ENCODE peak calls at places on chromosomes 1 and 21, in four cellular contexts. J is neural crest cell, A is uterus, B is heart right ventricle. F is an unnamed sample.

GRCh38 chr1:151968791-151969399 is 24.8 kb downstream of the S100A10 start:
- DNase-seq in B (no peak), J (no peak), A (no peak), F (no peak)

GRCh38 chr1:43348809-43349593 is 9.8 kb upstream of the CDC20 start:
- DNase-seq in J (peak), B (peak), A (peak), F (peak)

GRCh38 chr1:30099587-30099986 is 623.8 kb downstream of the MATN1 start:
- DNase-seq in J (no peak), B (no peak), A (no peak), F (no peak)

GRCh38 chr21:43824250-43824882 is 35.0 kb downstream of the RRP1 start:
- DNase-seq in B (no peak), A (no peak), J (no peak), F (no peak)

GRCh38 chr1:195604287-195604686 is 1004.0 kb downstream of the KCNT2 start:
- DNase-seq in J (no peak), A (no peak), B (no peak), F (no peak)

GRCh38 chr1:59972216-59972924 is 45.8 kb upstream of the CYP2J2 start:
- DNase-seq in B (no peak), J (no peak), A (no peak), F (no peak)

GRCh38 chr1:59674605-59675004 is 140.1 kb upstream of the HOOK1 start:
- DNase-seq in J (no peak), A (peak), B (no peak), F (no peak)

GRCh38 chr1:248787430-248787829 is 31.9 kb upstream of the LYPD8 start:
- DNase-seq in B (no peak), A (no peak), J (no peak), F (no peak)

GRCh38 chr1:159957824-159958268 is 3.8 kb upstream of the SLAMF9 start:
- DNase-seq in J (no peak), A (no peak), B (no peak), F (no peak)

GRCh38 chr1:208639382-208639781 is 395.2 kb upstream of the PLXNA2 start:
- DNase-seq in A (no peak), J (no peak), B (no peak), F (no peak)

GRCh38 chr1:41846595-41846994 is 72.1 kb downstream of the HIVEP3 start:
- DNase-seq in B (no peak), A (no peak), J (no peak), F (no peak)

GRCh38 chr1:153071511-153071910 is at the start of gene SPRR2B:
- DNase-seq in B (no peak), J (no peak), A (no peak), F (no peak)

GRCh38 chr21:42228709-42229220 is 9.8 kb downstream of the ABCG1 start:
- DNase-seq in J (no peak), B (no peak), A (no peak), F (no peak)

GRCh38 chr1:19484793-19485361 is 462 bp downstream of the CAPZB start:
- DNase-seq in J (peak), A (no peak), B (no peak), F (peak)

GRCh38 chr1:20071416-20071815 is 1.4 kb downstream of the PLA2G5 start:
- DNase-seq in B (no peak), J (no peak), A (no peak), F (no peak)

GRCh38 chr1:234533034-234533571 is 54.1 kb upstream of the TARBP1 start:
- DNase-seq in A (peak), J (no peak), B (peak), F (no peak)

GRCh38 chr1:40079774-40080390 is 17.2 kb downstream of the PPT1 start:
- DNase-seq in B (no peak), J (no peak), A (no peak), F (no peak)

GRCh38 chr21:44443291-44443890 is 11.9 kb upstream of the LRRC3 start:
- DNase-seq in J (no peak), A (no peak), B (no peak), F (peak)

GRCh38 chr1:214386747-214387146 is 105.8 kb downstream of the SMYD2 start:
- DNase-seq in J (no peak), A (no peak), B (no peak), F (no peak)

GRCh38 chr1:100606438-100606837 is 68.5 kb downstream of the GPR88 start:
- DNase-seq in J (no peak), A (no peak), B (peak), F (no peak)

GRCh38 chr1:245805503-245805902 is 650.7 kb downstream of the KIF26B start:
- DNase-seq in B (no peak), A (no peak), J (no peak), F (no peak)
- TF ChIP-seq CTCF in B (no peak), A (no peak), J (no peak), F (no peak)

GRCh38 chr1:37509181-37509580 is 5.4 kb downstream of the MEAF6 start:
- DNase-seq in A (no peak), J (no peak), B (no peak), F (no peak)
- TF ChIP-seq CTCF in A (no peak), J (peak), B (no peak), F (no peak)

GRCh38 chr1:93680121-93681094 is 1.2 kb downstream of the BCAR3 start:
- DNase-seq in A (peak), B (peak), J (peak), F (peak)

GRCh38 chr1:93681095-93681548 is 515 bp downstream of the BCAR3 start:
- DNase-seq in A (no peak), B (peak), J (no peak), F (no peak)

GRCh38 chr1:93683234-93683633 is 1.6 kb upstream of the BCAR3 start:
- DNase-seq in A (no peak), B (no peak), J (no peak), F (no peak)

GRCh38 chr1:93679546-93679945 is 2.1 kb downstream of the BCAR3 start:
- DNase-seq in B (no peak), J (no peak), A (no peak), F (no peak)

GRCh38 chr1:93681549-93682412 is at the start of gene BCAR3:
- DNase-seq in A (peak), J (peak), B (peak), F (peak)
- TF ChIP-seq CTCF in A (no peak), J (peak), B (peak), F (no peak)

GRCh38 chr1:203167913-203168200 is 7.8 kb downstream of the MYBPH start:
- DNase-seq in B (no peak), A (no peak), J (no peak), F (no peak)

GRCh38 chr1:203165101-203165799 is 10.4 kb downstream of the MYBPH start:
- DNase-seq in A (no peak), J (no peak), B (no peak), F (no peak)

GRCh38 chr1:203165800-203166161 is 9.8 kb downstream of the MYBPH start:
- DNase-seq in B (no peak), J (no peak), A (no peak), F (no peak)

GRCh38 chr1:203167026-203167912 is 8.4 kb downstream of the MYBPH start:
- DNase-seq in J (no peak), B (no peak), A (no peak), F (no peak)

GRCh38 chr1:203166192-203166940 is 9.3 kb downstream of the MYBPH start:
- DNase-seq in J (no peak), A (no peak), B (no peak), F (no peak)
- TF ChIP-seq CTCF in J (no peak), A (no peak), B (no peak), F (no peak)

DNA sequence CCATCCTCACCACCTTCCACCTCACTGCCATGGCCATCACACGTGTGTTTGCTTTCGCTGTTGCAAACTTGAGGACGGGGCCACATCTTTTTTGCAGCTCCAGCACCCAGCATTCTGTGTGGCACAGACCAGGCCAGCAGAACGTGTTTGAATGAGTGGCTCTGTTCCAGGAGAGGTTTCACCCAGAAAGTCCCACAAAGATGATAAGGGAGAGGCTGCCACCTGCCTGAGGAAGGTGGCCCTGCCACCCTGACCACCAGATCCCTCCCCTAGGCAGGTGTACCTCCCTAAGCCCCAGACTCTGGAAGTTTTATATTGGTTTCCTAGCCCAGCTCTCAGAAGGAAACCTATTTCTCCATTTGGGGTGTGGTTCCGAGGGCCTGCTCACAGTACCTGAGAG is 252.1 kb downstream of the KAZN start:
- DNase-seq in A (no peak), J (no peak), B (no peak), F (no peak)
- TF ChIP-seq CTCF in A (no peak), J (no peak), B (no peak), F (no peak)

GRCh38 chr1:158002630-158003408 is 9.4 kb downstream of the KIRREL1 start:
- DNase-seq in A (no peak), J (no peak), B (no peak), F (no peak)
- TF ChIP-seq CTCF in A (no peak), J (no peak), B (no peak), F (no peak)

F was measured in glutamatergic neuron.